ENCODE peak calls at places on chromosomes 12 and 14, in ten cellular contexts. A is midbrain; B is activated T-helper 9 cell treated with anti-CD3 and anti-CD28 coated beads, Interleukin-2, amount 50 U/mL, for 16 hours; X is RPMI7951; Q is T-cell; T is lower leg skin; L is T-helper 2 cell; K is OCI-LY7; J is COR-L47; P is ELF-1. E is an unnamed sample.

GRCh38 chr12:68876471-68876870 is 56.5 kb downstream of the CPM start:
- DNase-seq in K (no peak), X (no peak), P (no peak), T (no peak), A (peak), L (no peak), Q (no peak), J (no peak), B (no peak), E (no peak)

GRCh38 chr12:26791328-26791791 is 41.6 kb downstream of the ITPR2 start:
- DNase-seq in A (peak), T (no peak), J (no peak), Q (no peak), B (no peak), K (peak), P (no peak), L (peak), X (peak), E (no peak)

GRCh38 chr12:50620050-50620974 is 115.5 kb downstream of the DIP2B start:
- DNase-seq in P (peak), Q (no peak), T (no peak), B (no peak), K (no peak), L (peak), A (peak), X (peak), J (no peak), E (no peak)

GRCh38 chr14:76696361-76696760 is 64.9 kb upstream of the VASH1 start:
- DNase-seq in Q (no peak), J (no peak), T (no peak), L (no peak), B (no peak), K (no peak), P (peak), A (no peak), X (no peak), E (no peak)

GRCh38 chr12:66065146-66065545 is 65.4 kb downstream of the LLPH start:
- DNase-seq in A (no peak), L (no peak), J (no peak), Q (no peak), K (no peak), B (no peak), T (no peak), X (peak), P (no peak), E (no peak)

GRCh38 chr14:50804181-50804721 is 26.7 kb downstream of the NIN start:
- DNase-seq in X (peak), T (no peak), B (no peak), A (no peak), L (no peak), Q (no peak), J (no peak), K (no peak), P (no peak), E (no peak)

GRCh38 chr12:69933115-69933552 is 108.1 kb downstream of the MYRFL start:
- DNase-seq in X (no peak), K (no peak), B (no peak), T (no peak), Q (no peak), J (no peak), A (no peak), P (peak), L (no peak), E (no peak)

GRCh38 chr12:124399622-124400021 is 104.7 kb downstream of the RFLNA start:
- DNase-seq in T (no peak), X (no peak), A (no peak), J (no peak), Q (no peak), B (peak), K (peak), P (peak), L (peak), E (no peak)

GRCh38 chr14:68784298-68784910 is 8.5 kb downstream of the ZFP36L1 start:
- DNase-seq in B (no peak), K (no peak), Q (no peak), L (no peak), P (no peak), A (no peak), J (no peak), T (no peak), X (peak), E (no peak)

GRCh38 chr12:879641-880040 is 69.9 kb downstream of the RAD52 start:
- DNase-seq in X (peak), L (no peak), Q (no peak), B (no peak), J (no peak), T (no peak), A (no peak), K (no peak), P (no peak), E (no peak)

GRCh38 chr14:62015945-62016344 is 253.7 kb downstream of the SNAPC1 start:
- DNase-seq in J (no peak), K (no peak), T (no peak), A (no peak), L (no peak), Q (no peak), X (no peak), B (no peak), P (no peak), E (no peak)

GRCh38 chr14:68638056-68638816 is 154.6 kb downstream of the ZFP36L1 start:
- DNase-seq in J (no peak), X (no peak), T (peak), K (no peak), B (no peak), P (no peak), L (no peak), Q (no peak), A (no peak), E (no peak)

GRCh38 chr12:61574339-61574738 is 685.9 kb upstream of the USP15 start:
- DNase-seq in A (no peak), X (no peak), K (no peak), B (no peak), T (no peak), P (no peak), L (no peak), J (no peak), Q (no peak), E (no peak)

GRCh38 chr14:49881296-49882006 is 11.4 kb upstream of the ARF6 start:
- DNase-seq in L (no peak), T (no peak), X (no peak), Q (no peak), P (no peak), B (no peak), K (no peak), A (no peak), J (no peak), E (no peak)

GRCh38 chr12:51744957-51745356 is 103.6 kb downstream of the FIGNL2 start:
- DNase-seq in X (no peak), L (no peak), Q (no peak), K (no peak), B (no peak), T (no peak), J (no peak), A (no peak), P (no peak), E (no peak)

GRCh38 chr12:59780605-59781135 is 184.8 kb downstream of the SLC16A7 start:
- DNase-seq in L (no peak), A (peak), X (peak), K (peak), J (no peak), T (no peak), Q (no peak), P (peak), B (no peak), E (no peak)

GRCh38 chr12:106110626-106111300 is 28.0 kb downstream of the NUAK1 start:
- DNase-seq in L (no peak), K (no peak), B (no peak), J (no peak), Q (no peak), P (no peak), A (no peak), X (no peak), T (no peak), E (no peak)

GRCh38 chr14:70654609-70655008 is 12.9 kb downstream of the TTC9 start:
- DNase-seq in P (no peak), L (peak), X (no peak), K (peak), T (no peak), Q (no peak), B (no peak), A (no peak), J (no peak), E (no peak)

E was measured in activated T-helper 1 cell treated with Interleukin-2 at 50 U/mL for 16 hours.